ENCODE peak calls at places on chromosomes 13 and 19, in four cellular contexts. V is H1, C is HCT116, K is SK-N-SH. A is an unnamed sample.
A peak's percentile ranks its signal among the peaks of the same experiment; 100 is the strongest.

GRCh38 chr19:58330458-58330857 is 3.7 kb downstream of the ZSCAN22 start:
- DNase-seq in V (no peak), C (no peak), K (no peak), A (no peak)

GRCh38 chr19:46573679-46574522 is 27.2 kb upstream of the CALM3 start:
- DNase-seq in V (no peak), C (no peak), K (no peak), A (no peak)

GRCh38 chr13:48235814-48236135 is 2.8 kb downstream of the ITM2B start:
- DNase-seq in V (no peak), C (no peak), K (no peak), A (no peak)

GRCh38 chr13:112894673-112895481 is 74.1 kb upstream of the MCF2L start:
- DNase-seq in V (peak; percentile 75), C (no peak), K (peak; percentile 50), A (peak; percentile 28)

GRCh38 chr19:36115453-36116343 is at the start of gene TBCB:
- DNase-seq in V (no peak), C (no peak), K (peak; percentile 90), A (peak; percentile 38)

GRCh38 chr13:40648841-40649240 is 17.6 kb downstream of the FOXO1 start:
- DNase-seq in V (no peak), C (no peak), K (no peak), A (no peak)

GRCh38 chr13:21673592-21674270 is 2.9 kb downstream of the FGF9 start:
- DNase-seq in V (peak; percentile 82), C (no peak), K (peak; percentile 83), A (peak; percentile 89)

GRCh38 chr13:23639672-23640275 is 69.6 kb downstream of the TNFRSF19 start:
- DNase-seq in V (no peak), C (no peak), K (no peak), A (no peak)

GRCh38 chr19:31633014-31633413 is 283.8 kb upstream of the TSHZ3 start:
- DNase-seq in V (no peak), C (no peak), K (no peak), A (no peak)

GRCh38 chr19:33177417-33177976 is 16.6 kb upstream of the LRP3 start:
- DNase-seq in V (peak; percentile 63), C (no peak), K (peak; percentile 77), A (no peak)

GRCh38 chr13:27605610-27606200 is 14.6 kb downstream of the LNX2 start:
- DNase-seq in V (no peak), C (no peak), K (no peak), A (no peak)

GRCh38 chr19:22545751-22546150 is 88.4 kb upstream of the ZNF492 start:
- DNase-seq in V (peak; percentile 63), C (peak; percentile 8), K (peak; percentile 40), A (peak; percentile 84)

GRCh38 chr13:94956407-94957110 is 244.2 kb upstream of the SOX21 start:
- DNase-seq in V (no peak), C (no peak), K (no peak), A (no peak)

GRCh38 chr13:33742321-33742720 is 75.6 kb upstream of the RFC3 start:
- DNase-seq in V (no peak), C (no peak), K (no peak), A (no peak)

GRCh38 chr13:27174766-27175455 is 3.3 kb upstream of the USP12 start:
- DNase-seq in V (no peak), C (no peak), K (no peak), A (no peak)

GRCh38 chr13:40164137-40164536 is 502.3 kb downstream of the FOXO1 start:
- DNase-seq in V (no peak), C (no peak), K (no peak), A (no peak)

GRCh38 chr19:30358821-30359580 is 13.2 kb upstream of the ZNF536 start:
- DNase-seq in V (no peak), C (no peak), K (no peak), A (no peak)

GRCh38 chr19:48481191-48481500 is 12.0 kb downstream of the CYTH2 start:
- DNase-seq in V (no peak), C (no peak), K (no peak), A (no peak)

GRCh38 chr19:16244091-16244490 is 46.4 kb downstream of the AP1M1 start:
- DNase-seq in V (no peak), C (no peak), K (no peak), A (no peak)

GRCh38 chr13:93963266-93964131 is 516.0 kb downstream of the DCT start:
- DNase-seq in V (no peak), C (no peak), K (no peak), A (no peak)

GRCh38 chr19:45250216-45250831 is 747 bp upstream of the MARK4 start:
- DNase-seq in V (no peak), C (no peak), K (peak; percentile 66), A (peak; percentile 18)

GRCh38 chr19:14472202-14472961 is 2.8 kb downstream of the PTGER1 start:
- DNase-seq in V (peak; percentile 98), C (peak; percentile 22), K (peak; percentile 96), A (no peak)

GRCh38 chr13:111960152-111960772 is 106.7 kb upstream of the SOX1 start:
- DNase-seq in V (no peak), C (no peak), K (no peak), A (no peak)

GRCh38 chr13:74061939-74062595 is 72.1 kb downstream of the KLF12 start:
- DNase-seq in V (no peak), C (no peak), K (peak; percentile 19), A (no peak)

GRCh38 chr13:34361528-34361927 is 543.6 kb downstream of the RFC3 start:
- DNase-seq in V (no peak), C (no peak), K (peak; percentile 17), A (no peak)

GRCh38 chr13:107743100-107743499 is 472.2 kb downstream of the LIG4 start:
- DNase-seq in V (no peak), C (no peak), K (no peak), A (no peak)

GRCh38 chr13:104466016-104466415 is 1399.8 kb upstream of the SLC10A2 start:
- DNase-seq in V (no peak), C (no peak), K (no peak), A (peak; percentile 49)

GRCh38 chr13:30720470-30720869 is 14.9 kb upstream of the ALOX5AP start:
- DNase-seq in V (no peak), C (no peak), K (no peak), A (no peak)

GRCh38 chr19:46639356-46640061 is 3.5 kb upstream of the GNG8 start:
- DNase-seq in V (no peak), C (no peak), K (peak; percentile 94), A (no peak)

GRCh38 chr19:48770223-48770622 is 14.9 kb downstream of the FGF21 start:
- DNase-seq in V (no peak), C (no peak), K (no peak), A (no peak)

GRCh38 chr19:31658993-31659896 is 310.0 kb upstream of the TSHZ3 start:
- DNase-seq in V (no peak), C (no peak), K (no peak), A (no peak)

GRCh38 chr13:113495494-113496251 is 5.2 kb upstream of the DCUN1D2 start:
- DNase-seq in V (no peak), C (no peak), K (no peak), A (no peak)

GRCh38 chr13:35789335-35790166 is 313.1 kb upstream of the MAB21L1 start:
- DNase-seq in V (no peak), C (peak; percentile 7), K (no peak), A (no peak)

GRCh38 chr13:99326012-99326411 is 18.8 kb upstream of the GPR183 start:
- DNase-seq in V (no peak), C (no peak), K (no peak), A (no peak)

GRCh38 chr13:30551194-30551593 is 66.5 kb upstream of the USPL1 start:
- DNase-seq in V (no peak), C (peak; percentile 26), K (peak; percentile 21), A (peak; percentile 75)

GRCh38 chr13:50589139-50589538 is 254.4 kb downstream of the DLEU7 start:
- DNase-seq in V (no peak), C (no peak), K (peak; percentile 16), A (no peak)

GRCh38 chr19:10727599-10728250 is 9.8 kb downstream of the DNM2 start:
- DNase-seq in V (no peak), C (no peak), K (no peak), A (no peak)
- TF ChIP-seq JUND in V (no peak), C (no peak), K (no peak), A (no peak)

GRCh38 chr19:5692785-5693194 is 2.7 kb downstream of the RPL36 start:
- DNase-seq in V (no peak), C (no peak), K (peak; percentile 28), A (no peak)
- TF ChIP-seq JUND in V (no peak), C (no peak), K (no peak), A (no peak)

GRCh38 chr19:1651061-1651547 is 1.3 kb downstream of the TCF3 start:
- DNase-seq in V (peak; percentile 76), C (no peak), K (peak; percentile 73), A (no peak)
- TF ChIP-seq JUND in V (no peak), C (no peak), K (no peak), A (no peak)

DNA sequence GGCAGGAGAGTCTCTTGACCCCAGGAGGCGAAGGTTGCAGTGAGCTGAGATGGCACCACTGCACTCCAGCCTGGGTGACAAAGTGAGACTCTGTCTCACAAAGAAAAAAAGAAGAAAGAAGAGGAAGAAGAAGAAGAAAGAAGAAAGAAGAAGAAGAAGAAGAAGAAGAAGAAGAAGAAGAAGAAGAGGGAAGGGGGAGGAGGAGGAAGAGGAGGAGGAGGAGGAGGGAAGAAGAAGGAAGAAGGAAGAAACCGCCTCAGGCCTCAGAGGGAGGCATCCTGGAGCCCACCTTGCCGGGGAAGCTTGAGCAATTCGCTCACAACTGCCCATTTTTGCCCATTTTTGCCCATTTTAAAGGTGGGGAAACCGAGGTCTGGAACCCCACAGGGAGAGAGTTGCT is 9.5 kb downstream of the FCGBP start:
- DNase-seq in V (no peak), C (no peak), K (no peak), A (no peak)
- TF ChIP-seq JUND in V (no peak), C (no peak), K (no peak), A (no peak)

GRCh38 chr13:32453981-32454380 is 26.1 kb upstream of the N4BP2L1 start:
- DNase-seq in V (no peak), C (no peak), K (no peak), A (no peak)
- TF ChIP-seq JUND in V (no peak), C (no peak), K (no peak), A (no peak)

GRCh38 chr13:110107568-110108347 is 199.2 kb downstream of the COL4A1 start:
- DNase-seq in V (peak; percentile 76), C (no peak), K (peak; percentile 57), A (no peak)
- TF ChIP-seq JUND in V (no peak), C (no peak), K (no peak), A (no peak)

DNA sequence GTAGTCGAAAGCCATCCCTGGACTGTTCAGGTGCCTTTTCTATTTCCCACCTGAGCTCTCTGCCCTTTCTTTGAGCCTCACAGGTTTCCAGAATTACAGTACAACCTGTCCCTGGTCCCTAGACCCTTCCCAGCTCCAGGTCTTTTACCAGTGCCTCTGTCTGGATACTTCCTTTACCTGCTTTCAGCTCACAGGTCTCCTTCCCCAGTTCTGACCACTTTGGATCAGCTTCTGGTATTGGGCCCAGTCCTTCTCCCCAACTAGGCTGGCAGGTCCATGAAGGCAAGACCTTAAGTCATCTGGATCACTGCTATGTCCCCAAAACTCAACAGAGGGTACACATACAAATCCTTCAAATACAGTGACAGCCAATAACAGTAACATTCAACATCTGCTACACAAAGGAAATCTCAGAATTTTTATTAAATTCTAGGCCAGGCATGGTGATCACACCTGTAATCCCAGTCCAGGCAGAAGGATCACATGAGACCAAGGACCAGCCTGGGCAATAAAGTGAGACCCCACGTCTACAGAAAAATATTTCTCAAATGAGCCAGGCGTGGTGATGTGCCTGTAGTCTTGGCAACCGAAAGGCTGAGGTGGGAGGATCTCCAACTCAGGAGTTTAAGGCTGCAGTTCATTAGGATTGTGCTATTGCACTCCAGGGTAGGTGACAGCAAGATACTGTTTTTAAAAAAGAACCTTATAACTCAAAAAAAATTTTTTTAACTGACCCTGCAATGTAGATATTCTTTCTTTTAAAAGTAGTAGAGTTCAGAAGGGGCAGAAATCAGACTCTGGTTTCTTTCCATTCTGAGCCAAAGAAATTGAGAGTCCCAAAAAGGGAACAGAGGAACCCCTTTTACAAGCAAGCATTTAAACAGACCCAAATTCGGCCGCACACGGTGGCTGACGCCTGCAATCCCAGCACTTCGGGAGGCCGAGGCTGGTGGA is 1.3 kb downstream of the RPS16 start:
- DNase-seq in V (no peak), C (no peak), K (no peak), A (no peak)
- TF ChIP-seq JUND in V (no peak), C (no peak), K (no peak), A (no peak)

A was measured in T47D.